ENCODE peak calls at places on chromosomes 3 and 15, in eight cellular contexts. N is activated effector memory CD4-positive, alpha-beta T cell treated with Interleukin-2 at 50 U/mL for 16 hours; L is activated CD4-positive, alpha-beta T cell treated with anti-CD3 and anti-CD28 coated beads for 36 hours; G is prostate gland; J is adrenal gland; A is anterior cingulate cortex; E is esophagus squamous epithelium; P is nucleus accumbens. M is an unnamed sample.

GRCh38 chr15:69908518-69909420 is 188.9 kb downstream of the TLE3 start:
- DNase-seq in E (no peak), N (no peak), A (no peak), P (no peak), L (no peak), J (no peak), G (no peak), M (no peak)

GRCh38 chr3:23712656-23713559 is 92.8 kb upstream of the UBE2E1 start:
- DNase-seq in J (peak), N (no peak), E (no peak), G (no peak), A (peak), P (no peak), L (no peak), M (peak)

GRCh38 chr3:33386631-33387030 is 53.6 kb downstream of the UBP1 start:
- DNase-seq in J (no peak), L (no peak), P (no peak), G (no peak), N (no peak), A (no peak), E (no peak), M (no peak)

GRCh38 chr15:78925956-78926743 is 18.7 kb downstream of the CTSH start:
- DNase-seq in E (no peak), L (no peak), G (no peak), A (no peak), P (no peak), N (no peak), J (no peak), M (no peak)

GRCh38 chr3:132777171-132777570 is 55.0 kb upstream of the NPHP3 start:
- DNase-seq in L (no peak), P (no peak), E (no peak), N (no peak), A (no peak), J (no peak), G (no peak), M (no peak)

GRCh38 chr3:197241173-197241572 is 57.2 kb downstream of the DLG1 start:
- DNase-seq in L (no peak), A (no peak), N (no peak), P (no peak), G (no peak), E (no peak), J (no peak), M (no peak)

GRCh38 chr15:54032066-54032465 is 53.8 kb downstream of the UNC13C start:
- DNase-seq in A (no peak), J (no peak), E (no peak), G (no peak), N (no peak), L (no peak), P (no peak), M (no peak)

GRCh38 chr15:74725845-74726773 is 781 bp upstream of the CYP1A1 start:
- DNase-seq in A (peak), E (no peak), G (no peak), P (peak), N (peak), J (no peak), L (peak), M (peak)

GRCh38 chr3:55330756-55331155 is 156.3 kb downstream of the WNT5A start:
- DNase-seq in L (no peak), N (no peak), A (no peak), G (no peak), E (no peak), P (no peak), J (no peak), M (no peak)

GRCh38 chr3:57794951-57795350 is 38.8 kb downstream of the SLMAP start:
- DNase-seq in E (no peak), A (no peak), J (no peak), L (no peak), P (no peak), N (no peak), G (no peak), M (no peak)

GRCh38 chr3:185063431-185063830 is 89.4 kb downstream of the C3orf70 start:
- DNase-seq in A (no peak), G (no peak), E (no peak), L (no peak), N (no peak), P (no peak), J (no peak), M (no peak)

GRCh38 chr3:197949191-197949766 is 711 bp upstream of the RPL35A start:
- DNase-seq in J (no peak), E (no peak), A (no peak), P (no peak), G (no peak), N (no peak), L (no peak), M (no peak)

GRCh38 chr3:50264389-50264963 is 4.5 kb upstream of the SEMA3B start:
- DNase-seq in A (peak), P (peak), E (no peak), N (no peak), G (peak), J (peak), L (no peak), M (no peak)

GRCh38 chr3:52428151-52429005 is 16.5 kb downstream of the SEMA3G start:
- DNase-seq in E (no peak), J (peak), L (peak), N (no peak), G (peak), A (peak), P (peak), M (peak)

GRCh38 chr3:183369117-183369516 is 59.3 kb downstream of the MCF2L2 start:
- DNase-seq in E (no peak), G (no peak), A (no peak), N (no peak), J (no peak), P (no peak), L (no peak), M (no peak)

GRCh38 chr3:188950832-188951489 is 220.8 kb upstream of the TPRG1 start:
- DNase-seq in P (peak), N (no peak), L (peak), G (peak), J (peak), A (no peak), E (no peak), M (no peak)

GRCh38 chr3:50316657-50317242 is 5.8 kb downstream of the HYAL2 start:
- DNase-seq in G (peak), N (peak), L (peak), A (no peak), P (no peak), E (no peak), J (no peak), M (no peak)

GRCh38 chr3:138875754-138876664 is 41.3 kb upstream of the PIK3CB start:
- DNase-seq in P (no peak), L (no peak), A (no peak), G (no peak), E (no peak), N (no peak), J (no peak), M (no peak)

GRCh38 chr15:73295630-73296286 is 73.0 kb downstream of the HCN4 start:
- DNase-seq in G (no peak), E (no peak), P (no peak), A (no peak), J (no peak), N (no peak), L (no peak), M (no peak)

GRCh38 chr3:12916159-12916558 is 74.8 kb upstream of the RPL32 start:
- DNase-seq in G (no peak), E (no peak), J (no peak), L (peak), P (no peak), A (no peak), N (peak), M (no peak)

GRCh38 chr15:97718509-97718908 is 242.0 kb upstream of the ARRDC4 start:
- DNase-seq in G (no peak), L (no peak), N (no peak), A (no peak), P (no peak), E (no peak), J (no peak), M (no peak)